ENCODE peak calls at places on chromosomes 12 and 14, in five cellular contexts. X is A549, J is adrenal gland, M is PC-3, C is H9. H is an unnamed sample.

GRCh38 chr12:4106617-4107016 is 166.9 kb upstream of the CCND2 start:
- DNase-seq in C (no peak), M (no peak), J (no peak), X (no peak), H (no peak)

GRCh38 chr14:88426271-88426670 is 40.8 kb downstream of the SPATA7 start:
- DNase-seq in C (no peak), J (no peak), X (no peak), M (no peak), H (peak; percentile 15)

GRCh38 chr14:72904840-72905561 is 11.1 kb upstream of the DPF3 start:
- DNase-seq in C (peak; percentile 52), X (peak; percentile 73), M (peak; percentile 90), J (peak; percentile 63), H (peak; percentile 87)

GRCh38 chr12:47071241-47071852 is 8.1 kb upstream of the PCED1B start:
- DNase-seq in M (peak; percentile 35), C (peak; percentile 75), J (no peak), X (no peak), H (peak; percentile 38)

GRCh38 chr12:128059621-128060370 is 207.2 kb upstream of the TMEM132C start:
- DNase-seq in J (no peak), C (no peak), X (no peak), M (no peak), H (no peak)

GRCh38 chr14:52922656-52923055 is 28.2 kb downstream of the FERMT2 start:
- DNase-seq in J (no peak), X (no peak), M (peak; percentile 84), C (no peak), H (peak; percentile 63)

GRCh38 chr12:120874547-120875245 is 29.5 kb downstream of the SPPL3 start:
- DNase-seq in C (no peak), M (no peak), X (no peak), J (no peak), H (no peak)

GRCh38 chr12:104730761-104731160 is 227.3 kb downstream of the SLC41A2 start:
- DNase-seq in X (no peak), M (no peak), C (no peak), J (no peak), H (no peak)

GRCh38 chr12:953776-954175 is 4.3 kb upstream of the RAD52 start:
- DNase-seq in J (no peak), M (peak; percentile 68), C (no peak), X (no peak), H (peak; percentile 62)

GRCh38 chr14:105148604-105149145 is 19.9 kb downstream of the JAG2 start:
- DNase-seq in C (no peak), M (no peak), J (no peak), X (no peak), H (no peak)

GRCh38 chr14:54487771-54488170 is 1.0 kb downstream of the GMFB start:
- DNase-seq in X (peak; percentile 79), M (peak; percentile 57), J (no peak), C (no peak), H (peak; percentile 58)

GRCh38 chr12:49037947-49038237 is 19.3 kb upstream of the PRKAG1 start:
- DNase-seq in M (no peak), J (no peak), C (no peak), X (no peak), H (no peak)

GRCh38 chr14:20659813-20660395 is 18.4 kb upstream of the OR6S1 start:
- DNase-seq in M (no peak), J (no peak), X (no peak), C (no peak), H (no peak)

GRCh38 chr14:27242874-27243273 is 645.0 kb upstream of the NOVA1 start:
- DNase-seq in M (peak; percentile 49), J (no peak), X (no peak), C (no peak), H (no peak)

GRCh38 chr14:54776361-54777001 is 126.1 kb downstream of the GCH1 start:
- DNase-seq in M (no peak), X (no peak), J (no peak), C (no peak), H (peak; percentile 41)

GRCh38 chr12:120264511-120265202 is 873 bp downstream of the PXN start:
- DNase-seq in J (no peak), M (peak; percentile 79), X (no peak), C (no peak), H (no peak)

GRCh38 chr14:21534576-21534975 is 8.4 kb upstream of the SALL2 start:
- DNase-seq in M (no peak), J (no peak), C (peak; percentile 79), X (no peak), H (no peak)

GRCh38 chr14:55846852-55847471 is 267.0 kb downstream of the KTN1 start:
- DNase-seq in M (peak; percentile 55), X (no peak), J (no peak), C (no peak), H (no peak)

GRCh38 chr14:71933026-71933587 is 878 bp downstream of the RGS6 start:
- DNase-seq in C (peak; percentile 51), X (no peak), J (no peak), M (no peak), H (peak; percentile 1)

GRCh38 chr14:68884031-68885030 is 91.5 kb upstream of the ZFP36L1 start:
- DNase-seq in C (no peak), X (peak; percentile 79), J (peak; percentile 39), M (peak; percentile 97), H (no peak)

GRCh38 chr14:57390806-57391562 is 598 bp downstream of the NAA30 start:
- DNase-seq in M (peak; percentile 61), J (no peak), C (peak; percentile 43), X (peak; percentile 14), H (peak; percentile 58)

GRCh38 chr14:74550071-74550470 is 56.5 kb downstream of the ISCA2 start:
- DNase-seq in X (no peak), J (no peak), M (no peak), C (no peak), H (no peak)

GRCh38 chr12:57309420-57309819 is 58.4 kb upstream of the STAC3 start:
- DNase-seq in X (no peak), J (no peak), M (peak; percentile 84), C (no peak), H (no peak)

GRCh38 chr12:4039927-4040326 is 166.7 kb upstream of the PARP11 start:
- DNase-seq in C (no peak), M (peak; percentile 43), J (no peak), X (no peak), H (no peak)

GRCh38 chr14:34993444-34993843 is 10.7 kb downstream of the SRP54 start:
- DNase-seq in J (no peak), X (no peak), C (no peak), M (no peak), H (no peak)

GRCh38 chr14:34987180-34987579 is 4.4 kb downstream of the SRP54 start:
- DNase-seq in J (no peak), M (no peak), C (no peak), X (no peak), H (no peak)

GRCh38 chr14:34985740-34986139 is 2.9 kb downstream of the SRP54 start:
- DNase-seq in M (no peak), X (no peak), J (no peak), C (no peak), H (no peak)

GRCh38 chr14:34994668-34995067 is 11.9 kb downstream of the SRP54 start:
- DNase-seq in C (no peak), J (peak; percentile 42), X (no peak), M (no peak), H (no peak)

GRCh38 chr14:34989762-34990161 is 7.0 kb downstream of the SRP54 start:
- DNase-seq in C (no peak), M (no peak), X (no peak), J (no peak), H (no peak)
- TF ChIP-seq CTCF in C (no peak), M (no peak), X (no peak), J (no peak), H (no peak)

GRCh38 chr12:55816876-55817351 is 610 bp downstream of the SARNP start:
- DNase-seq in X (peak; percentile 57), C (no peak), J (no peak), M (peak; percentile 17), H (no peak)
- H3K9me3 ChIP-seq in X (no peaks in the 10 kb centered on the region), C (no peaks in the 10 kb centered on the region), J (no peaks in the 10 kb centered on the region), M (no peaks in the 10 kb centered on the region), H (no peaks in the 10 kb centered on the region)

GRCh38 chr12:24500466-24501232 is 448.3 kb downstream of the BCAT1 start:
- DNase-seq in J (no peak), C (no peak), M (no peak), X (no peak), H (no peak)
- H3K27ac ChIP-seq in J (no peak overlapping the region), C (no peak overlapping the region), M (no peak overlapping the region), X (no peak overlapping the region), H (no peak overlapping the region)

GRCh38 chr14:60199321-60199720 is 34.1 kb upstream of the DHRS7 start:
- DNase-seq in X (no peak), M (no peak), C (no peak), J (no peak), H (no peak)

GRCh38 chr14:60197629-60198318 is 32.6 kb upstream of the DHRS7 start:
- DNase-seq in C (no peak), J (no peak), M (peak; percentile 96), X (no peak), H (no peak)

GRCh38 chr14:60196291-60196690 is 31.1 kb upstream of the DHRS7 start:
- DNase-seq in M (peak; percentile 71), X (no peak), J (no peak), C (no peak), H (no peak)

GRCh38 chr14:60189923-60190840 is 25.0 kb upstream of the DHRS7 start:
- DNase-seq in J (no peak), M (no peak), X (no peak), C (no peak), H (no peak)

DNA sequence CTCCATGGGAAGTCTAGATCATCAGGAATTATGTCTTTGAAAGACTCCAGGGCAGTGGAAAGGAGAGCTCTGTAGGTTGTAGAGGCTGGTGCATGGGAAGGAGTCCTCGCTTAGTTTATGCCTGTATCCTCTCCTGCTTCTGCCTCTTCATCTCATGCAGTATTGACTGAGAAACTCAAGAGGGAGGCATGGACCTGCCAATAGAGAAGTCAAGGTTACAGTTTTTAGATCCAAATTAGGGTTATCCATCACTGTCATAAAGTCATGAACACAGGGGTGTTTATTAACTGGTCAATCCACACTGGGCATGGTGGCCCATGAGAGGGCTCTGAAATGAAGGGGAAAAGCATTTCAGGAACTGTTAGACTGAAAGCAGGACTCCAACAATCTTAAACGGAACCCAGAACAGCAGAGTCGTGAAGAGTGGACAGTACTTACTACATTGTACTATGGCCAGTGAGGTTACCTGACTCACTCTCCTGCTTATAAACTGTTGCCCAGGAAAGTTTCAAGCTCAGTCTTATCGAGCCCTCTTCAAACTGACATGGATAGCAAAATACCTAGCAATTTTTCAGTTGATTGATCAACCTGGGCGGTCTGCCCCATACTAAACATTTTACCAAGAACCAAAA is 30.1 kb upstream of the DHRS7 start:
- DNase-seq in X (no peak), M (no peak), J (no peak), C (no peak), H (no peak)
- TF ChIP-seq CTCF in X (no peak), M (peak; percentile 49), J (no peak), C (peak; percentile 54), H (no peak)